ENCODE peak calls at places on chromosomes 11 and 22, in four cellular contexts. F is OCI-LY7, V is GM13977, G is glutamatergic neuron. X is an unnamed sample.
A peak's percentile ranks its signal among the peaks of the same experiment; 100 is the strongest.

GRCh38 chr11:69099193-69099592 is 50.5 kb downstream of the TPCN2 start:
- DNase-seq in F (no peak), V (no peak), G (peak; percentile 15), X (no peak)

GRCh38 chr11:19660076-19660475 is 52.6 kb upstream of the NAV2 start:
- DNase-seq in F (no peak), V (peak; percentile 71), G (no peak), X (no peak)

GRCh38 chr11:79937935-79938334 is 497.1 kb upstream of the TENM4 start:
- DNase-seq in F (no peak), V (no peak), G (no peak), X (no peak)

GRCh38 chr22:27518583-27519437 is 282.7 kb downstream of the MN1 start:
- DNase-seq in F (no peak), V (no peak), G (no peak), X (no peak)

GRCh38 chr11:68127791-68128681 is 6.8 kb upstream of the CHKA start:
- DNase-seq in F (no peak), V (no peak), G (peak; percentile 66), X (no peak)

GRCh38 chr11:69003866-69004311 is 9.2 kb downstream of the MRGPRF start:
- DNase-seq in F (no peak), V (no peak), G (no peak), X (peak; percentile 42)

GRCh38 chr11:47236482-47236881 is 12.1 kb downstream of the ACP2 start:
- DNase-seq in F (no peak), V (no peak), G (no peak), X (no peak)

GRCh38 chr11:43689167-43689566 is 8.6 kb downstream of the HSD17B12 start:
- DNase-seq in F (no peak), V (no peak), G (no peak), X (no peak)

GRCh38 chr22:48934446-48934845 is 893.2 kb downstream of the BRD1 start:
- DNase-seq in F (no peak), V (no peak), G (no peak), X (no peak)

GRCh38 chr11:19605500-19606371 is 106.9 kb upstream of the NAV2 start:
- DNase-seq in F (no peak), V (no peak), G (no peak), X (no peak)

GRCh38 chr11:100789500-100789899 is 102.4 kb downstream of the ARHGAP42 start:
- DNase-seq in F (no peak), V (no peak), G (peak; percentile 36), X (no peak)

GRCh38 chr11:603154-603553 is 12.6 kb downstream of the IRF7 start:
- DNase-seq in F (no peak), V (no peak), G (no peak), X (no peak)

GRCh38 chr11:32435152-32435480 is 223 bp downstream of the WT1 start:
- DNase-seq in F (no peak), V (no peak), G (no peak), X (no peak)

GRCh38 chr11:77436969-77437368 is 36.9 kb downstream of the PAK1 start:
- DNase-seq in F (no peak), V (no peak), G (no peak), X (no peak)

GRCh38 chr22:21047730-21048129 is 2.0 kb downstream of the LRRC74B start:
- DNase-seq in F (no peak), V (no peak), G (peak; percentile 48), X (no peak)

GRCh38 chr22:25795437-25795836 is 53.4 kb downstream of the MYO18B start:
- DNase-seq in F (no peak), V (no peak), G (no peak), X (no peak)

GRCh38 chr11:72624496-72625201 is 49.6 kb downstream of the PDE2A start:
- DNase-seq in F (no peak), V (no peak), G (no peak), X (peak; percentile 92)

GRCh38 chr22:25817092-25817943 is 75.3 kb downstream of the MYO18B start:
- DNase-seq in F (no peak), V (no peak), G (no peak), X (no peak)

GRCh38 chr22:26996156-26996555 is 338.8 kb downstream of the MIAT start:
- DNase-seq in F (no peak), V (no peak), G (no peak), X (no peak)

GRCh38 chr11:85787809-85788805 is 22.8 kb downstream of the SYTL2 start:
- DNase-seq in F (no peak), V (no peak), G (no peak), X (no peak)

GRCh38 chr22:46370584-46371373 is 35.3 kb downstream of the TRMU start:
- DNase-seq in F (no peak), V (no peak), G (no peak), X (no peak)

GRCh38 chr22:49663823-49664222 is 163.8 kb downstream of the BRD1 start:
- DNase-seq in F (no peak), V (no peak), G (no peak), X (no peak)

GRCh38 chr22:24187731-24188644 is 6.7 kb downstream of the SUSD2 start:
- DNase-seq in F (no peak), V (no peak), G (no peak), X (peak; percentile 42)

GRCh38 chr22:17303840-17304779 is 65.2 kb upstream of the CECR2 start:
- DNase-seq in F (peak; percentile 41), V (peak; percentile 77), G (no peak), X (no peak)

GRCh38 chr11:33735426-33736147 is 636 bp downstream of the CD59 start:
- DNase-seq in F (peak; percentile 76), V (peak; percentile 73), G (peak; percentile 18), X (no peak)

GRCh38 chr11:119155733-119156492 is 7.1 kb downstream of the ABCG4 start:
- DNase-seq in F (peak; percentile 45), V (no peak), G (peak; percentile 33), X (no peak)
- TF ChIP-seq CTCF in F (peak; percentile 50), V (peak; percentile 7), G (peak; percentile 20), X (peak; percentile 18)

GRCh38 chr11:116791002-116791812 is 472 bp downstream of the APOA5 start:
- DNase-seq in F (peak; percentile 71), V (peak; percentile 89), G (peak; percentile 94), X (peak; percentile 64)
- TF ChIP-seq CTCF in F (peak; percentile 87), V (peak; percentile 92), G (peak; percentile 88), X (peak; percentile 92)

GRCh38 chr11:35412285-35412684 is 7.1 kb downstream of the SLC1A2 start:
- DNase-seq in F (no peak), V (no peak), G (no peak), X (no peak)
- TF ChIP-seq CTCF in F (peak; percentile 70), V (peak; percentile 50), G (no peak), X (peak; percentile 43)

GRCh38 chr11:81495699-81496292 is 1237.9 kb downstream of the FAM181B start:
- DNase-seq in F (no peak), V (no peak), G (no peak), X (no peak)

GRCh38 chr11:81492923-81493445 is 1240.7 kb downstream of the FAM181B start:
- DNase-seq in F (no peak), V (no peak), G (no peak), X (no peak)

GRCh38 chr11:81494431-81494830 is 1239.2 kb downstream of the FAM181B start:
- DNase-seq in F (no peak), V (no peak), G (no peak), X (no peak)

GRCh38 chr11:81496566-81496965 is 1237.1 kb downstream of the FAM181B start:
- DNase-seq in F (no peak), V (no peak), G (no peak), X (no peak)

DNA sequence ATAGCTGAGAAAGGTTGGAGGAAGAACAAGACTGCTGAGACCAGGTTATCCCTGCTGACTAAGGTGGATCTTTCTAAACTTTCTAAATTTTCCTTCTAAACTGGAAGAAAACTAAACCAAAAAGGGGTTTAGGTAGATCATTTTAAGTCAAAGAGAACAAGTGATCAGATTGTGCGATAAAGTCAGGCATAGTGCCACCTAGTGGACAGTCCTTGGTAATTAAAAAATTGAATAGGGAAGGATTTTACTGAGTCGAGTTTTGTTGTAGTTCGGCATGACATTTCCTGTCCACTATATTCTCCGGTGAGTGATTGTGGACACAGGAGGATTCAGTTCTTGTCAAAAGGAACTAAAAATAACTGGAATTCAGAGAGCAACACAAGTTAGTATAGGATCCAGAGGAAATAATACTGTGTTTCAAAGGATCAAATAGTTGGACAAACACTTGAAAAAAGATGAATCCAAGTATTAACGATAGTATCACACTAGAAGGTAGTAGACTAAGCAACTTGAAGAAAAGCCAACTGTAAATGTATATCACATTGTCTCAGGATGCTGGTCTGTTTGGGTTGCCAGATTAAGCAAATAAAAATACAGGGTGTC is 1236.4 kb downstream of the FAM181B start:
- DNase-seq in F (peak; percentile 40), V (peak; percentile 13), G (no peak), X (no peak)
- TF ChIP-seq CTCF in F (peak; percentile 87), V (peak; percentile 68), G (peak; percentile 85), X (peak; percentile 76)

GRCh38 chr11:70415176-70415575 is 16.8 kb downstream of the CTTN start:
- DNase-seq in F (no peak), V (no peak), G (no peak), X (no peak)
- TF ChIP-seq CTCF in F (peak; percentile 59), V (no peak), G (no peak), X (peak; percentile 14)

GRCh38 chr11:134863294-134863693 is 451.3 kb upstream of the B3GAT1 start:
- DNase-seq in F (no peak), V (no peak), G (no peak), X (no peak)

GRCh38 chr11:134862796-134863195 is 450.8 kb upstream of the B3GAT1 start:
- DNase-seq in F (no peak), V (no peak), G (no peak), X (no peak)

GRCh38 chr11:134862168-134862567 is 450.1 kb upstream of the B3GAT1 start:
- DNase-seq in F (no peak), V (no peak), G (no peak), X (no peak)

GRCh38 chr11:134858783-134859480 is 446.9 kb upstream of the B3GAT1 start:
- DNase-seq in F (no peak), V (no peak), G (no peak), X (no peak)

GRCh38 chr11:134861490-134862107 is 449.6 kb upstream of the B3GAT1 start:
- DNase-seq in F (no peak), V (no peak), G (no peak), X (no peak)
- TF ChIP-seq CTCF in F (peak; percentile 83), V (peak; percentile 5), G (peak; percentile 59), X (peak; percentile 20)